ENCODE peak calls at places on chromosome 21, in nine cellular contexts. S is HepG2, A is GM12892, E is GM23338, B is spleen, R is HCT116, W is transverse colon, V is K562, T is suprapubic skin. Q is an unnamed sample.

GRCh38 chr21:33011462-33011861 is 14.3 kb upstream of the OLIG2 start:
- DNase-seq in S (peak), A (no peak), E (no peak), B (no peak), R (peak), W (no peak), V (no peak), T (no peak), Q (no peak)

GRCh38 chr21:43627527-43627926 is 31.8 kb downstream of the HSF2BP start:
- DNase-seq in S (no peak), A (no peak), E (no peak), B (no peak), R (no peak), W (no peak), V (no peak), T (no peak), Q (no peak)

GRCh38 chr21:20882462-20883415 is 115.5 kb upstream of the NCAM2 start:
- DNase-seq in S (no peak), A (no peak), E (peak), B (no peak), R (peak), W (peak), V (peak), T (no peak), Q (no peak)

GRCh38 chr21:15051652-15052554 is 12.9 kb downstream of the NRIP1 start:
- DNase-seq in S (no peak), A (no peak), E (no peak), B (no peak), R (no peak), W (peak), V (peak), T (no peak), Q (no peak)

GRCh38 chr21:23534833-23535232 is 2072.4 kb downstream of the MRPL39 start:
- DNase-seq in S (no peak), A (no peak), E (no peak), B (no peak), R (no peak), W (no peak), V (no peak), T (no peak), Q (no peak)

GRCh38 chr21:30769724-30770431 is 14.7 kb upstream of the KRTAP21-1 start:
- DNase-seq in S (no peak), A (no peak), E (no peak), B (no peak), R (no peak), W (no peak), V (no peak), T (no peak), Q (no peak)

GRCh38 chr21:28827422-28827821 is 165.3 kb downstream of the LTN1 start:
- DNase-seq in S (no peak), A (no peak), E (no peak), B (no peak), R (no peak), W (no peak), V (no peak), T (no peak), Q (no peak)

GRCh38 chr21:36879827-36880226 is 86.6 kb downstream of the HLCS start:
- DNase-seq in S (peak), A (no peak), E (no peak), B (no peak), R (no peak), W (no peak), V (no peak), T (no peak), Q (no peak)

GRCh38 chr21:44925027-44925755 is 4.5 kb upstream of the ITGB2 start:
- DNase-seq in S (no peak), A (no peak), E (no peak), B (peak), R (no peak), W (no peak), V (no peak), T (no peak), Q (no peak)

GRCh38 chr21:44199448-44199847 is 41.3 kb downstream of the ICOSLG start:
- DNase-seq in S (no peak), A (no peak), E (peak), B (peak), R (no peak), W (peak), V (no peak), T (no peak), Q (no peak)

GRCh38 chr21:46151261-46151988 is 4.0 kb downstream of the FTCD start:
- DNase-seq in S (no peak), A (no peak), E (no peak), B (peak), R (no peak), W (peak), V (no peak), T (peak), Q (peak)

GRCh38 chr21:31339736-31340135 is 4.3 kb downstream of the TIAM1 start:
- DNase-seq in S (no peak), A (no peak), E (no peak), B (no peak), R (no peak), W (no peak), V (no peak), T (no peak), Q (no peak)

GRCh38 chr21:44047996-44048560 is 36.0 kb downstream of the TRAPPC10 start:
- DNase-seq in S (no peak), A (no peak), E (no peak), B (no peak), R (no peak), W (no peak), V (no peak), T (peak), Q (no peak)

GRCh38 chr21:32772281-32773047 is 909 bp upstream of the PAXBP1 start:
- DNase-seq in S (no peak), A (peak), E (peak), B (peak), R (no peak), W (peak), V (peak), T (no peak), Q (no peak)

GRCh38 chr21:23455676-23456075 is 2151.6 kb downstream of the MRPL39 start:
- DNase-seq in S (no peak), A (no peak), E (no peak), B (no peak), R (no peak), W (no peak), V (no peak), T (no peak), Q (no peak)

GRCh38 chr21:40143822-40144525 is 276.7 kb downstream of the PCP4 start:
- DNase-seq in S (peak), A (no peak), E (peak), B (no peak), R (peak), W (peak), V (peak), T (no peak), Q (no peak)

GRCh38 chr21:28294046-28294445 is 698.6 kb downstream of the LTN1 start:
- DNase-seq in S (no peak), A (no peak), E (no peak), B (no peak), R (no peak), W (no peak), V (no peak), T (no peak), Q (no peak)

GRCh38 chr21:36203603-36203889 is 46.9 kb downstream of the DOP1B start:
- DNase-seq in S (peak), A (peak), E (no peak), B (no peak), R (peak), W (no peak), V (peak), T (no peak), Q (no peak)

GRCh38 chr21:28427356-28428022 is 565.2 kb downstream of the LTN1 start:
- DNase-seq in S (no peak), A (no peak), E (no peak), B (no peak), R (no peak), W (no peak), V (no peak), T (no peak), Q (no peak)

GRCh38 chr21:28801906-28802305 is 190.8 kb downstream of the LTN1 start:
- DNase-seq in S (no peak), A (no peak), E (no peak), B (no peak), R (no peak), W (no peak), V (no peak), T (no peak), Q (no peak)

GRCh38 chr21:37734846-37735245 is 181.4 kb downstream of the KCNJ6 start:
- DNase-seq in S (no peak), A (no peak), E (no peak), B (no peak), R (no peak), W (no peak), V (no peak), T (no peak), Q (no peak)

GRCh38 chr21:26471116-26471505 is 102.0 kb downstream of the CYYR1 start:
- DNase-seq in S (no peak), A (no peak), E (no peak), B (no peak), R (no peak), W (no peak), V (no peak), T (no peak), Q (no peak)
- TF ChIP-seq POLR2AphosphoS5 in S (no peak), A (no peak), E (no peak), B (no peak), R (no peak), W (no peak), V (no peak), T (no peak), Q (no peak)

GRCh38 chr21:38823737-38824123 is 18.0 kb downstream of the ETS2 start:
- DNase-seq in S (no peak), A (no peak), E (no peak), B (no peak), R (no peak), W (no peak), V (no peak), T (no peak), Q (no peak)

GRCh38 chr21:38822754-38823374 is 17.1 kb downstream of the ETS2 start:
- DNase-seq in S (no peak), A (no peak), E (no peak), B (no peak), R (no peak), W (no peak), V (no peak), T (no peak), Q (no peak)

GRCh38 chr21:38825269-38825668 is 19.5 kb downstream of the ETS2 start:
- DNase-seq in S (no peak), A (no peak), E (no peak), B (no peak), R (no peak), W (no peak), V (no peak), T (no peak), Q (no peak)

GRCh38 chr21:38825901-38826300 is 20.2 kb downstream of the ETS2 start:
- DNase-seq in S (no peak), A (no peak), E (no peak), B (no peak), R (no peak), W (no peak), V (no peak), T (no peak), Q (no peak)

DNA sequence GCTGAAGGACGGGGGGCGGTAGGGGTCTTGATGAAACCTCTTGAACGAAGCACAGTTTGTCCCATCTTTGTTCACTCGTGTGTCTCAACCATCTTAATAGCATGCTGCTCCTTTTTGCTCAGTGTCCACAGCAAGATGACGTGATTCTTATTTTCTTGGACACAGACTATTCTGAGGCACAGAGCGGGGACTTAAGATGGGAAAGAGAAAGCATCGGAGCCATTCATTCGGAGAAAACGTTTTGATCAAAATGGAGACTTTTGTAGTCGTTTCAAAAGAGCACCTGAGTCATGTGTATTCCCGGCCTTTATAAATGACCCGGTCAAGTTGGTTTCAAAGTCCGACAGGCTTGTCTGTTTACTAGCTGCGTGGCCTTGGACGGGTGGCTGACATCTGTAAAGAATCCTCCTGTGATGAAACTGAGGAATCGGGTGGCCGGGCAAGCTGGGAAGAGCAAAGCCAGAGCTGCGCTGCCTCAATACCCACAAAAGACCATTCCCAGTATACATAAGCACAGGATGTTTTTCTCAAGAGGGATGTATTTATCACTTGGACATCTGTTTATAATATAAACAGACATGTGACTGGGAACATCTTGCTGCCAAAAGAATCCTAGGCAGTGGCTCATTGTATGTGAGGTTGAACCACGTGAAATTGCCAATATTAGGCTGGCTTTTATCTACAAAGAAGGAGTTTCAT is 18.5 kb downstream of the ETS2 start:
- DNase-seq in S (peak), A (no peak), E (no peak), B (no peak), R (no peak), W (peak), V (no peak), T (no peak), Q (no peak)
- TF ChIP-seq POLR2AphosphoS5 in S (peak), A (no peak), E (no peak), B (no peak), R (no peak), W (peak), V (no peak), T (no peak), Q (no peak)

GRCh38 chr21:41745026-41745820 is 21.6 kb downstream of the RIPK4 start:
- DNase-seq in S (no peak), A (no peak), E (no peak), B (peak), R (no peak), W (no peak), V (no peak), T (no peak), Q (no peak)
- TF ChIP-seq POLR2AphosphoS5 in S (no peak), A (no peak), E (no peak), B (no peak), R (no peak), W (no peak), V (no peak), T (no peak), Q (no peak)

GRCh38 chr21:17853393-17854275 is 34.5 kb upstream of the C21orf91 start:
- DNase-seq in S (no peak), A (no peak), E (no peak), B (no peak), R (no peak), W (no peak), V (no peak), T (no peak), Q (no peak)
- TF ChIP-seq POLR2AphosphoS5 in S (no peak), A (no peak), E (no peak), B (no peak), R (no peak), W (no peak), V (no peak), T (no peak), Q (no peak)

GRCh38 chr21:34201001-34201400 is 127.6 kb downstream of the MRPS6 start:
- DNase-seq in S (no peak), A (no peak), E (no peak), B (no peak), R (no peak), W (no peak), V (no peak), T (no peak), Q (no peak)
- TF ChIP-seq POLR2AphosphoS5 in S (no peak), A (no peak), E (no peak), B (no peak), R (no peak), W (no peak), V (no peak), T (no peak), Q (no peak)

DNA sequence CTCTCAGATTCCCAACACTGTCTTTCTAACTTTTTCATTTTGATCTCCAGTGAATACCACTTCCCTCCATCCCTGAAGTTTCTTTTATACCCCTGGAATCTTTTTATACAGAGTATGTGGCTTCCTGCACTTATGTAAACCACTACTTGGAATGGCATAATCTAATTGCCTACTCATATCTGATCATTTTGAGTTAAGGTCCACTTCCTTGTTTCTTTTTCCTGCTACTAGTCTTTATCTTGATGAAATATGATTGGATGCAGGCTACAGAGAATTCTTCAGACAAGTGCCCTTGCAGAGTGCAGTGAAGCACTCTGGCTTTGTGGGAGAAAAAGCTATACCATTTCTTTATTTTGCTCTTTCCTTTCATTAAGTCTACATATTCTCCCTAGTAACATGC is 325.3 kb upstream of the ADAMTS5 start:
- DNase-seq in S (no peak), A (no peak), E (no peak), B (no peak), R (no peak), W (no peak), V (no peak), T (no peak), Q (no peak)
- TF ChIP-seq POLR2AphosphoS5 in S (no peak), A (no peak), E (no peak), B (no peak), R (no peak), W (no peak), V (no peak), T (no peak), Q (no peak)

Q was measured in vagina.